ENCODE peak calls at places on chromosome 4, in seven cellular contexts. U is GM12878, G is H1, L is SK-N-SH, J is HCT116, O is HepG2, V is K562. A is an unnamed sample.

GRCh38 chr4:129064717-129065116 is 28.6 kb downstream of the SCLT1 start:
- DNase-seq in L (no peak), J (no peak), G (no peak), U (no peak), O (no peak), V (no peak), A (no peak)

GRCh38 chr4:156948738-156949137 is 22.9 kb downstream of the PDGFC start:
- DNase-seq in U (no peak), J (no peak), V (no peak), O (no peak), G (no peak), L (no peak), A (no peak)

GRCh38 chr4:86449746-86450145 is 89.9 kb upstream of the MAPK10 start:
- DNase-seq in U (no peak), O (no peak), G (no peak), V (no peak), J (no peak), L (no peak), A (no peak)

GRCh38 chr4:110950721-110951120 is 327.8 kb upstream of the PITX2 start:
- DNase-seq in V (no peak), J (no peak), U (no peak), G (no peak), L (no peak), O (no peak), A (no peak)

GRCh38 chr4:7698586-7698985 is 241.1 kb downstream of the AFAP1 start:
- DNase-seq in G (no peak), L (peak), U (no peak), J (no peak), O (no peak), V (peak), A (no peak)

GRCh38 chr4:84394386-84394785 is 104.7 kb downstream of the NKX6-1 start:
- DNase-seq in G (no peak), V (no peak), O (no peak), L (no peak), J (no peak), U (no peak), A (no peak)

GRCh38 chr4:10162341-10163000 is 45.9 kb upstream of the WDR1 start:
- DNase-seq in V (no peak), J (no peak), U (no peak), L (no peak), G (no peak), O (peak), A (peak)

GRCh38 chr4:98601719-98602118 is 56.7 kb downstream of the TSPAN5 start:
- DNase-seq in G (no peak), J (no peak), V (no peak), O (no peak), L (no peak), U (no peak), A (no peak)

GRCh38 chr4:85177092-85177491 is 210.6 kb upstream of the WDFY3 start:
- DNase-seq in O (no peak), V (no peak), L (no peak), J (no peak), G (no peak), U (no peak), A (no peak)

GRCh38 chr4:4861592-4862551 is 2.4 kb downstream of the MSX1 start:
- DNase-seq in U (no peak), O (no peak), V (no peak), L (no peak), J (no peak), G (no peak), A (no peak)

GRCh38 chr4:68152411-68152810 is 22.7 kb upstream of the TMPRSS11F start:
- DNase-seq in U (no peak), J (peak), G (no peak), V (peak), L (no peak), O (no peak), A (no peak)

GRCh38 chr4:102736636-102737549 is 23.9 kb downstream of the MANBA start:
- DNase-seq in J (no peak), V (peak), U (no peak), G (no peak), O (no peak), L (no peak), A (no peak)

GRCh38 chr4:9997881-9998280 is 23.4 kb downstream of the SLC2A9 start:
- DNase-seq in U (no peak), J (no peak), L (no peak), G (no peak), V (no peak), O (no peak), A (no peak)

GRCh38 chr4:168825975-168826374 is 184.1 kb downstream of the CBR4 start:
- DNase-seq in O (no peak), V (no peak), L (no peak), U (no peak), G (no peak), J (no peak), A (no peak)

GRCh38 chr4:168569909-168570276 is 73.0 kb downstream of the PALLD start:
- DNase-seq in G (no peak), O (no peak), L (no peak), U (no peak), J (no peak), V (no peak), A (no peak)

GRCh38 chr4:170122252-170122651 is 32.5 kb upstream of the AADAT start:
- DNase-seq in G (no peak), U (no peak), O (no peak), L (no peak), V (no peak), J (no peak), A (no peak)

GRCh38 chr4:138252551-138252950 is 10.4 kb upstream of the SLC7A11 start:
- DNase-seq in G (no peak), V (no peak), L (no peak), U (no peak), J (no peak), O (no peak), A (no peak)
- TF ChIP-seq JUND in G (no peak), V (peak), L (no peak), U (no peak), J (no peak), O (no peak), A (no peak)

GRCh38 chr4:74428278-74428677 is 16.7 kb upstream of the AREG start:
- DNase-seq in G (no peak), V (no peak), L (no peak), J (no peak), O (no peak), U (no peak), A (no peak)
- TF ChIP-seq JUND in G (no peak), V (no peak), L (no peak), J (no peak), O (no peak), U (no peak), A (no peak)

DNA sequence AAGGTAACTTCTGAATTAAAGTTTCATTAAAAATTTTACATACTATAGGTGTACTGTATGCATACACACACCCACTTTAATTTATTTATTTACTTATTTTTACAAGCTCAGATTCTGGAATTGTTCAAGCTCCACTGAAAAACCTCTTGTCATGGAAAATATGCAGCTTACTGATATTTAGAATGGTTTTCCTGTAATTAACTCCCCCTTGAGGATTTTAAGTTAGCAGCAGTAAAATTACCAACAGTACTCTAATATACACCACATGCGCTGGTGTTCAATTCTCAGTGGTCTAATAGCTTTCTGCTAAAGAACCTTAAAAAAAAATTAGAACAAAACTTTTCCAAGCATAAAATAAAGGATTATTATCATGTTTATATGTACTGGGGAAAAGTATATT is 12.0 kb downstream of the MAB21L2 start:
- DNase-seq in J (no peak), G (no peak), U (no peak), L (no peak), V (peak), O (no peak), A (no peak)
- TF ChIP-seq JUND in J (no peak), G (no peak), U (no peak), L (no peak), V (no peak), O (no peak), A (no peak)

GRCh38 chr4:108342325-108342986 is 173.7 kb upstream of the LEF1 start:
- DNase-seq in V (no peak), U (no peak), G (no peak), L (no peak), O (no peak), J (no peak), A (no peak)
- TF ChIP-seq JUND in V (no peak), U (no peak), G (no peak), L (no peak), O (no peak), J (no peak), A (no peak)

DNA sequence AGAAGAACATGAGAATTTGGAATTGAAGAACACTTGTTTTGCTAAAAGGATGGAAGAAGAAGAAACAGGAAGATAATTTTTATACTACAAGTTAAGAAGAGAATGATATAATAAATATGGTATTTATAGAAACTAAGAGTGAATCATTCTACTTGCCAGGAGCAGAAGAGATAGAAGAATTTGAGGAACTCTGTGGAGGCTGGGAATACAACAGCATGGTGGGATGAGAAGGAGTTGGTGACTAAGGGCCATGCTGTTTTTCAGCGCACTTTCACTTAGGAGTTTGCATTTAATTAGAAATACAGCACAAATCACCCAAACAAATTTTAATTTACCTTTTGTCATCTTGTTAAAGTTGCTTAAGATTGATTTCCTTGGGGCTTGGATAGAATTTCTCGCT is 20.5 kb downstream of the HADH start:
- DNase-seq in G (no peak), J (no peak), L (no peak), O (no peak), U (no peak), V (no peak), A (no peak)
- TF ChIP-seq JUND in G (no peak), J (no peak), L (peak), O (no peak), U (no peak), V (no peak), A (no peak)

DNA sequence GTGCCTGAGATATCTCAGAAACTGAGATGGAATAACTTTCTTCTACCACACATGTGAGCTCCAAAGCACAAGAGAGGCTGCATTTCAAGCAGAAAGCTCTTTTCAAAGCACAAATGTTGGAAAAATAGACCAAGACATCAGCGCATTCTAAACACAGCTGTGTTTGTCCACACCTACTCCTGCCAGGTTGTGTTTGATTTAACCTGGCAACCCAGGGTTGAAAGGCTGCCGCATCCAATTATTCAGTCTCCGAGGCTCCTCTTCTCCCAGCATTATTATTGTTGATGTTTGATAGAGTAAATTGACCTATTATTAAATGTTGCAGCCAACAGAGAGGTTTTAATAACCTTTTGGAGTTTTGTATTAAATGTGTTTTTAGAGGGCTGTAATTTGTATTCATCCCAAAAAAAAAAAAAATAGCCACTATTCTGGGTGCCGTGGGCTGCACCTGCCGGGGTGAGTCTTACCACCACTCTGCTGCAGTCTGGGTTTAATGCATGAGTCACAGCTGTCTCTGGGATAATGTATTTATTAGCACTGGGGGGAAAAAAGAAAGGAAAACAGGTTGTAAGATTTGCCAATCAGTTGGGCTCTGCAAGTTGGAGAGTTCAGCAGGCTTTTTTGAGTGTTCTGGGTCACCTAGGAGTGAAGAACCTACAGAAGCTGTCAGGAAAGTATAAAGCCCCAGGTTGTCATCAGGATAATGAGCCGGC is 105.2 kb upstream of the NOCT start:
- DNase-seq in J (no peak), O (no peak), G (no peak), L (peak), V (no peak), U (no peak), A (peak)
- TF ChIP-seq JUND in J (no peak), O (no peak), G (no peak), L (peak), V (no peak), U (no peak), A (no peak)